ENCODE peak calls at places on chromosome 3, in nine cellular contexts. U, D, O, K, L, R, C, Y and G are unnamed samples.
A peak's percentile ranks its signal among the peaks of the same experiment; 100 is the strongest.

GRCh38 chr3:143119974-143120715 is 574 bp downstream of the CHST2 start:
- DNase-seq in U (no peak), D (peak; percentile 21), O (peak; percentile 19), K (peak; percentile 10), L (no peak), R (peak; percentile 47), C (no peak), Y (peak; percentile 22), G (peak; percentile 49)

GRCh38 chr3:133834621-133835417 is 29.2 kb downstream of the SRPRB start:
- DNase-seq in U (no peak), D (no peak), O (no peak), K (no peak), L (no peak), R (no peak), C (no peak), Y (no peak), G (no peak)

GRCh38 chr3:129525341-129525968 is 3.0 kb upstream of the RHO start:
- DNase-seq in U (no peak), D (no peak), O (no peak), K (no peak), L (no peak), R (no peak), C (no peak), Y (no peak), G (peak; percentile 77)

GRCh38 chr3:23620616-23621015 is 185.1 kb upstream of the UBE2E1 start:
- DNase-seq in U (no peak), D (no peak), O (no peak), K (no peak), L (no peak), R (no peak), C (no peak), Y (no peak), G (no peak)

GRCh38 chr3:190883973-190884832 is 21.7 kb upstream of the GMNC start:
- DNase-seq in U (peak; percentile 76), D (peak; percentile 67), O (peak; percentile 51), K (no peak), L (no peak), R (peak; percentile 27), C (no peak), Y (peak; percentile 57), G (peak; percentile 82)

GRCh38 chr3:178385280-178385952 is 150.8 kb upstream of the KCNMB2 start:
- DNase-seq in U (peak; percentile 63), D (peak; percentile 19), O (peak; percentile 17), K (peak; percentile 14), L (no peak), R (no peak), C (no peak), Y (peak; percentile 69), G (peak; percentile 56)

GRCh38 chr3:98521897-98522537 is 685 bp downstream of the CLDND1 start:
- DNase-seq in U (peak; percentile 17), D (peak; percentile 55), O (peak; percentile 30), K (peak; percentile 38), L (peak; percentile 31), R (peak; percentile 36), C (peak; percentile 15), Y (peak; percentile 49), G (peak; percentile 83)

GRCh38 chr3:43286886-43287301 is 554 bp downstream of the SNRK start:
- DNase-seq in U (no peak), D (no peak), O (no peak), K (peak; percentile 36), L (peak; percentile 11), R (no peak), C (no peak), Y (peak; percentile 5), G (peak; percentile 41)

GRCh38 chr3:97810779-97811390 is 10.9 kb upstream of the CRYBG3 start:
- DNase-seq in U (no peak), D (no peak), O (no peak), K (no peak), L (no peak), R (no peak), C (no peak), Y (no peak), G (peak; percentile 60)

GRCh38 chr3:190809351-190809750 is 53.1 kb downstream of the GMNC start:
- DNase-seq in U (no peak), D (no peak), O (no peak), K (no peak), L (no peak), R (no peak), C (no peak), Y (no peak), G (no peak)

GRCh38 chr3:15929944-15930571 is 132.3 kb upstream of the ANKRD28 start:
- DNase-seq in U (no peak), D (no peak), O (no peak), K (no peak), L (no peak), R (no peak), C (no peak), Y (no peak), G (no peak)

GRCh38 chr3:171461087-171461917 is 1.1 kb upstream of the TNIK start:
- DNase-seq in U (peak; percentile 86), D (no peak), O (peak; percentile 41), K (peak; percentile 40), L (peak; percentile 10), R (no peak), C (peak; percentile 20), Y (no peak), G (no peak)

GRCh38 chr3:159917141-159917540 is 71.5 kb upstream of the IL12A start:
- DNase-seq in U (no peak), D (no peak), O (no peak), K (no peak), L (no peak), R (no peak), C (no peak), Y (no peak), G (no peak)

GRCh38 chr3:10806001-10806400 is 10.0 kb upstream of the SLC6A11 start:
- DNase-seq in U (no peak), D (no peak), O (no peak), K (no peak), L (no peak), R (no peak), C (no peak), Y (no peak), G (no peak)

GRCh38 chr3:197003461-197004385 is 25.9 kb downstream of the MELTF start:
- DNase-seq in U (peak; percentile 44), D (peak; percentile 41), O (no peak), K (no peak), L (no peak), R (peak; percentile 25), C (no peak), Y (no peak), G (peak; percentile 50)

GRCh38 chr3:27216955-27217552 is 152.1 kb downstream of the NEK10 start:
- DNase-seq in U (no peak), D (no peak), O (peak; percentile 22), K (no peak), L (no peak), R (no peak), C (no peak), Y (no peak), G (peak; percentile 83)

GRCh38 chr3:9107738-9108137 is 141.7 kb downstream of the SRGAP3 start:
- DNase-seq in U (no peak), D (no peak), O (no peak), K (no peak), L (no peak), R (no peak), C (no peak), Y (no peak), G (no peak)

GRCh38 chr3:134249935-134250716 is 533 bp downstream of the RYK start:
- DNase-seq in U (no peak), D (peak; percentile 68), O (peak; percentile 39), K (peak; percentile 37), L (peak; percentile 29), R (peak; percentile 69), C (peak; percentile 33), Y (peak; percentile 42), G (peak; percentile 69)

GRCh38 chr3:126356373-126357298 is 572 bp downstream of the KLF15 start:
- DNase-seq in U (no peak), D (peak; percentile 40), O (no peak), K (no peak), L (no peak), R (peak; percentile 52), C (peak; percentile 54), Y (peak; percentile 67), G (peak; percentile 14)

GRCh38 chr3:185253645-185254410 is at the start of gene EHHADH:
- DNase-seq in U (peak; percentile 92), D (no peak), O (peak; percentile 87), K (peak; percentile 22), L (peak; percentile 22), R (peak; percentile 87), C (peak; percentile 18), Y (peak; percentile 51), G (peak; percentile 79)

GRCh38 chr3:107660316-107660976 is 137.7 kb downstream of the BBX start:
- DNase-seq in U (no peak), D (peak; percentile 59), O (no peak), K (peak; percentile 23), L (no peak), R (no peak), C (no peak), Y (peak; percentile 56), G (peak; percentile 73)

GRCh38 chr3:38479431-38480092 is 16.6 kb upstream of the EXOG start:
- DNase-seq in U (peak; percentile 0), D (peak; percentile 53), O (peak; percentile 74), K (peak; percentile 37), L (no peak), R (peak; percentile 65), C (peak; percentile 56), Y (peak; percentile 86), G (peak; percentile 68)

GRCh38 chr3:134308350-134308891 is 57.8 kb upstream of the RYK start:
- DNase-seq in U (peak; percentile 54), D (peak; percentile 72), O (peak; percentile 78), K (peak; percentile 65), L (peak; percentile 52), R (peak; percentile 82), C (peak; percentile 62), Y (peak; percentile 91), G (peak; percentile 88)

GRCh38 chr3:85950435-85950834 is 991.6 kb downstream of the CADM2 start:
- DNase-seq in U (no peak), D (no peak), O (no peak), K (no peak), L (no peak), R (no peak), C (no peak), Y (no peak), G (no peak)

GRCh38 chr3:133894334-133895207 is 1.1 kb downstream of the RAB6B start:
- DNase-seq in U (no peak), D (no peak), O (no peak), K (no peak), L (no peak), R (no peak), C (no peak), Y (no peak), G (no peak)

GRCh38 chr3:132418916-132419315 is 1.6 kb downstream of the DNAJC13 start:
- DNase-seq in U (no peak), D (no peak), O (no peak), K (no peak), L (no peak), R (no peak), C (no peak), Y (no peak), G (peak; percentile 26)

GRCh38 chr3:185646382-185647133 is 60.5 kb downstream of the SENP2 start:
- DNase-seq in U (no peak), D (no peak), O (no peak), K (no peak), L (no peak), R (no peak), C (no peak), Y (no peak), G (no peak)

GRCh38 chr3:195356151-195357086 is 85.5 kb upstream of the XXYLT1 start:
- DNase-seq in U (no peak), D (no peak), O (no peak), K (no peak), L (no peak), R (peak; percentile 52), C (peak; percentile 18), Y (peak; percentile 87), G (no peak)

GRCh38 chr3:155024006-155024638 is 56.0 kb upstream of the MME start:
- DNase-seq in U (no peak), D (no peak), O (peak; percentile 58), K (no peak), L (no peak), R (no peak), C (no peak), Y (peak; percentile 6), G (peak; percentile 63)